ENCODE peak calls at places on chromosomes 13 and 19, in six cellular contexts. U, C, P, X, V and A are unnamed samples.

GRCh38 chr19:56333506-56333905 is 18.9 kb upstream of the ZSCAN5A start:
- DNase-seq in U (peak; percentile 43), C (no peak), P (peak; percentile 69), X (peak; percentile 48), V (peak; percentile 67), A (peak; percentile 60)

GRCh38 chr19:41958367-41959055 is 610 bp downstream of the RABAC1 start:
- DNase-seq in U (peak; percentile 97), C (no peak), P (peak; percentile 85), X (peak; percentile 40), V (peak; percentile 64), A (peak; percentile 32)

GRCh38 chr19:1945899-1946298 is 4.9 kb downstream of the CSNK1G2 start:
- DNase-seq in U (peak; percentile 47), C (no peak), P (peak; percentile 16), X (no peak), V (peak; percentile 58), A (no peak)

GRCh38 chr13:111914241-111915103 is 152.5 kb upstream of the SOX1 start:
- DNase-seq in U (no peak), C (no peak), P (no peak), X (no peak), V (no peak), A (no peak)

GRCh38 chr19:18775586-18776287 is 15.4 kb downstream of the COMP start:
- DNase-seq in U (no peak), C (no peak), P (no peak), X (no peak), V (no peak), A (no peak)

GRCh38 chr19:3818479-3818878 is 32.3 kb upstream of the MATK start:
- DNase-seq in U (no peak), C (no peak), P (peak; percentile 15), X (no peak), V (no peak), A (no peak)

GRCh38 chr19:53068834-53069233 is 24.3 kb downstream of the ERVV-2 start:
- DNase-seq in U (no peak), C (no peak), P (no peak), X (no peak), V (no peak), A (no peak)

GRCh38 chr19:54572696-54573311 is 786 bp upstream of the LILRA2 start:
- DNase-seq in U (no peak), C (no peak), P (no peak), X (no peak), V (no peak), A (peak; percentile 90)

GRCh38 chr19:20385056-20385455 is 180.5 kb downstream of the ZNF737 start:
- DNase-seq in U (no peak), C (no peak), P (no peak), X (no peak), V (no peak), A (no peak)

GRCh38 chr13:27034678-27035111 is 136.9 kb downstream of the USP12 start:
- DNase-seq in U (no peak), C (no peak), P (no peak), X (no peak), V (no peak), A (no peak)

GRCh38 chr19:48614436-48615144 is at the start of gene FAM83E:
- DNase-seq in U (peak; percentile 75), C (no peak), P (no peak), X (no peak), V (no peak), A (peak; percentile 75)

GRCh38 chr13:109381546-109382180 is 404.7 kb downstream of the IRS2 start:
- DNase-seq in U (no peak), C (no peak), P (no peak), X (no peak), V (no peak), A (peak; percentile 16)

GRCh38 chr13:110307697-110308376 is 753 bp downstream of the COL4A2 start:
- DNase-seq in U (no peak), C (no peak), P (peak; percentile 60), X (no peak), V (no peak), A (no peak)

GRCh38 chr19:1941146-1942077 is at the start of gene CSNK1G2:
- DNase-seq in U (no peak), C (no peak), P (no peak), X (no peak), V (no peak), A (no peak)

GRCh38 chr19:13040232-13040915 is 45.1 kb downstream of the NFIX start:
- DNase-seq in U (no peak), C (no peak), P (no peak), X (no peak), V (no peak), A (no peak)
- H3K4me3 ChIP-seq in U (no peak overlapping the region), C (no peak overlapping the region), P (no peak overlapping the region), X (no peak overlapping the region), V (no peak overlapping the region), A (no peak overlapping the region)

GRCh38 chr13:23572836-23573235 is 2.6 kb downstream of the TNFRSF19 start:
- DNase-seq in U (no peak), C (no peak), P (no peak), X (no peak), V (peak; percentile 33), A (no peak)
- TF ChIP-seq POLR2A in U (no peak), C (no peak), P (no peak), X (no peak), V (no peak), A (no peak)

GRCh38 chr13:44397766-44398223 is 24.2 kb downstream of the SERP2 start:
- DNase-seq in U (no peak), C (no peak), P (no peak), X (no peak), V (no peak), A (no peak)
- TF ChIP-seq MAX in U (no peak), C (no peak), P (no peak), X (no peak), V (no peak), A (no peak)

DNA sequence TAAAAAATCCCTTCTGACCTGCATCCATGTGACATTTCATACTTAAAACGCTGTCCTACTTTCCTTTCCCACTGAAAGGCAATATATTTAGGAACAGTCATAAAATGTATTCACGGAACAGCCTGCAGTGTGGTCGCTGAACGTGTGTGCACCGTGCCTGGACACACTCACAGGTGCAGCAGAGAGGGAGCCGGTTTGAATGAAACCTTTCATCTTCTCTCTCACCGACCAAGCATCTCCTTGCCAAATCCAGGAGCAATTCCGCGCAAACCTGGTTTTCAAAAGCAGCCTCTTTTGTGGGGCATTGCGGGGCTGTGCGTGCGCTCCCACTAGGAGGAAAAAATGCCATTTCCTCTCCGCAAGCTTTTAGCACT is 1.0 kb downstream of the DCLK1 start:
- DNase-seq in U (no peak), C (no peak), P (no peak), X (no peak), V (no peak), A (no peak)
- H3K4me3 ChIP-seq in U (no peak overlapping the region), C (no peak overlapping the region), P (no peak overlapping the region), X (no peak overlapping the region), V (no peak overlapping the region), A (no peak overlapping the region)

GRCh38 chr19:16315825-16316505 is 8.7 kb upstream of the KLF2 start:
- DNase-seq in U (no peak), C (no peak), P (no peak), X (no peak), V (no peak), A (peak; percentile 88)
- TF ChIP-seq POLR2A in U (no peak), C (no peak), P (no peak), X (no peak), V (no peak), A (no peak)

GRCh38 chr19:793775-794174 is 3.5 kb upstream of the PTBP1 start:
- DNase-seq in U (no peak), C (no peak), P (no peak), X (no peak), V (no peak), A (no peak)
- TF ChIP-seq MAX in U (no peak), C (no peak), P (no peak), X (no peak), V (no peak), A (no peak)

DNA sequence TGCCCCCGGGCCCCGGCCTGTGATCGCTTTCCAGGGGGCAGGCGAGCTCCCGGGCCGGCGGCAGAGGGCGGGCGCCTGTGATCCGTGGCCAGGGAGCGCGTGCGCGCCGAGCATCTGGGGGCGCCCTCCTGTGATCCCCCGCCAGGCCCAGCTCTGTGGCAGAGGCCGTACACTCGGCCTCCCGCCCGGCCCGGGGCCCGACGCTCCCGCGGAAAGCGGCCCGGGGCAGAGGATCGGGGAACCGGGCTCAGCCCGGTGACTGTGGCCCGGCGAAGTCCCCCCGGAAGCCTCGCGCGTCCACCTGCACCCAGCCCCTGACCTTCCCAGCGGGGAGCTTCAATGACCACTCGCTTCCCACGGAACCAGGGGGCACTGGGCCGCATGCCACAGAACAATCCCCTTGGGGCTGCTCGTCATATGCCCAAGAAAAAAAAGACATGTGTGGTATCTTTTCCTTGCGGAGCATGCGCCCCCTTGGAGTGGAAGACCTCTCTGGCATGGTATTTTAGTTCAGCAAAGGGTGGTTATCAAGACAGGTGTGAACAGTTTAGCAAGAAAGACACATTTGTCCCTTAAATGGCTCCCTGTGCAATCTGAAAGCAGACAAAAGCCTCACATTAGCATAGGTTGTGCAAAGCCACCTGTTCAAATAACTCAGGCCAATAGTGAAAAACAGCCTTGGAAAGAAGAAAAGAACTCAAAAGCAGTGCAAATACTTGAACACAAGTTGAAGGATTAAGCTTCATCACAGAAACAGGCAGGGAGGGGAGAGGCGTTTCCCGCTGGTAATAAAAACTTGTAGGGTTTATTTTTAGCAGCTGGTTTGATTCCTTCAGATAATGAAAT is 290.8 kb upstream of the SOX21 start:
- DNase-seq in U (no peak), C (no peak), P (no peak), X (no peak), V (no peak), A (no peak)
- H3K4me3 ChIP-seq in U (no peak overlapping the region), C (no peak overlapping the region), P (peak overlapping the region; percentile 28), X (no peak overlapping the region), V (no peak overlapping the region), A (no peak overlapping the region)

GRCh38 chr19:12052571-12053169 is at the start of gene ZNF878:
- DNase-seq in U (no peak), C (peak; percentile 67), P (peak; percentile 63), X (no peak), V (peak; percentile 97), A (peak; percentile 96)
- TF ChIP-seq POLR2A in U (no peak), C (peak; percentile 92), P (peak; percentile 55), X (no peak), V (peak; percentile 100), A (peak; percentile 90)

DNA sequence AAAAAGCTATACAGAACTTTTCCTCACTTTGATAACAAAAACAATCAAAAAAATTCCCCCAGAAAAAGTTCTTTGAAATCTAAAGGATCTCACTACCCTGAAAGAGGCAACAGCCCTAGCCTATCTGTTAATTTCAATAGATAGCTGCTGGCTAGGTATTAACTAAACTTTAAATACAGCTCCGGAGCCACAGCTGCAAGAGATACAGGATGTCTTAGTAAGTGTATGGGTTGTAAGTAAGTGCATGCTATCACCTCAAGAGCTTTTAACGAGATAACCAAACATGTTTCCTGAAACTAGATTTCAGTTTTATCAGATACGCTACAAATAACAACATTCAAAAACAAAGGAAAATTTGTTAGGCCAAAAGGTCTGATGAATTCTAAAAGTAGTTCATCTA is 148.4 kb downstream of the KLF12 start:
- DNase-seq in U (no peak), C (no peak), P (peak; percentile 13), X (no peak), V (no peak), A (no peak)
- TF ChIP-seq MAX in U (no peak), C (no peak), P (no peak), X (no peak), V (no peak), A (no peak)